ENCODE peak calls at places on chromosomes 6 and 20, in four cellular contexts. One of them, this sample, is unnamed.

GRCh38 chr6:108115598-108116058 is 41.1 kb upstream of the OSTM1 start:
- DNase-seq in aorta: no peak
- DNase-seq in caudate nucleus: no peak
- DNase-seq in pancreas: peak; percentile 40
- DNase-seq in this sample: peak; percentile 54

GRCh38 chr20:50333856-50334255 is 143.2 kb downstream of the CEBPB start:
- DNase-seq in pancreas: no peak
- DNase-seq in caudate nucleus: no peak
- DNase-seq in aorta: no peak
- DNase-seq in this sample: peak; percentile 50

GRCh38 chr20:62437985-62438384 is 10.6 kb upstream of the RBBP8NL start:
- DNase-seq in pancreas: no peak
- DNase-seq in caudate nucleus: no peak
- DNase-seq in aorta: no peak
- DNase-seq in this sample: no peak

GRCh38 chr6:135018961-135019360 is 35.7 kb downstream of the HBS1L start:
- DNase-seq in caudate nucleus: no peak
- DNase-seq in aorta: no peak
- DNase-seq in pancreas: no peak
- DNase-seq in this sample: no peak

GRCh38 chr20:5504061-5504739 is 187.4 kb upstream of the PROKR2 start:
- DNase-seq in caudate nucleus: peak; percentile 70
- DNase-seq in aorta: peak; percentile 71
- DNase-seq in pancreas: peak; percentile 59
- DNase-seq in this sample: peak; percentile 45

GRCh38 chr6:7784706-7785105 is 58.8 kb downstream of the BMP6 start:
- DNase-seq in pancreas: no peak
- DNase-seq in aorta: no peak
- DNase-seq in caudate nucleus: no peak
- DNase-seq in this sample: no peak

GRCh38 chr6:9504191-9504590 is 910.7 kb downstream of the TFAP2A start:
- DNase-seq in caudate nucleus: no peak
- DNase-seq in aorta: no peak
- DNase-seq in pancreas: no peak
- DNase-seq in this sample: no peak

GRCh38 chr6:63802606-63803206 is 167.1 kb downstream of the PHF3 start:
- DNase-seq in pancreas: no peak
- DNase-seq in caudate nucleus: no peak
- DNase-seq in aorta: no peak
- DNase-seq in this sample: no peak

DNA sequence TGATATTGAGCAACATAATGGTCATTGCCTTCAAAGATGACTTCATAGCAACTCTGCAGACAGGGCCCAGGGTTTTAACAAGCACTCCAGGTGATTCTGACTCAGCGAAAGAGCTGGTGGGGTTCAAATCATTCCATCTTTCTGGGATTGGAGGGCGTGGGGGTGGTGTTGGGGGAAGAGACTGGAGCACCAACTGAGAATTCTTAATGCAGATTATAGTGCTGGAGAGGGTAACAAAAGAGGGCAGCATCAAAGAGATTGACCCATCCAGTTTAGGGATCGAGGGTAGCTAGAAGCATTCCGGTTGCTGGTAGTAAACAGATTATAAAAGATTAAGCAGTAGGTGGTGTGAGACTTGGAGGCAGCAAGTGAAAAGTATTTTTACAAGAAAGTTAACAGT is 15.9 kb downstream of the PFDN4 start:
- DNase-seq in caudate nucleus: no peak
- DNase-seq in aorta: no peak
- DNase-seq in pancreas: no peak
- DNase-seq in this sample: no peak
- H3K27ac ChIP-seq in caudate nucleus: no peak overlapping the region
- H3K27ac ChIP-seq in aorta: no peak overlapping the region
- H3K27ac ChIP-seq in pancreas: no peak overlapping the region
- H3K27ac ChIP-seq in this sample: no peak overlapping the region

GRCh38 chr6:163726037-163726695 is 311.6 kb downstream of the QKI start:
- DNase-seq in aorta: no peak
- DNase-seq in caudate nucleus: no peak
- DNase-seq in pancreas: no peak
- DNase-seq in this sample: no peak
- H3K27ac ChIP-seq in aorta: no peak overlapping the region
- H3K27ac ChIP-seq in caudate nucleus: no peak overlapping the region
- H3K27ac ChIP-seq in pancreas: no peak overlapping the region
- H3K27ac ChIP-seq in this sample: no peak overlapping the region

GRCh38 chr6:6783736-6784135 is 195.2 kb downstream of the LY86 start:
- DNase-seq in aorta: no peak
- DNase-seq in pancreas: no peak
- DNase-seq in caudate nucleus: no peak
- DNase-seq in this sample: no peak

GRCh38 chr6:6784514-6785162 is 196.1 kb downstream of the LY86 start:
- DNase-seq in aorta: no peak
- DNase-seq in pancreas: no peak
- DNase-seq in caudate nucleus: no peak
- DNase-seq in this sample: no peak

GRCh38 chr6:6780231-6780630 is 191.7 kb downstream of the LY86 start:
- DNase-seq in caudate nucleus: no peak
- DNase-seq in pancreas: no peak
- DNase-seq in aorta: no peak
- DNase-seq in this sample: no peak

GRCh38 chr6:6781877-6782236 is 193.3 kb downstream of the LY86 start:
- DNase-seq in caudate nucleus: no peak
- DNase-seq in pancreas: no peak
- DNase-seq in aorta: no peak
- DNase-seq in this sample: no peak

DNA sequence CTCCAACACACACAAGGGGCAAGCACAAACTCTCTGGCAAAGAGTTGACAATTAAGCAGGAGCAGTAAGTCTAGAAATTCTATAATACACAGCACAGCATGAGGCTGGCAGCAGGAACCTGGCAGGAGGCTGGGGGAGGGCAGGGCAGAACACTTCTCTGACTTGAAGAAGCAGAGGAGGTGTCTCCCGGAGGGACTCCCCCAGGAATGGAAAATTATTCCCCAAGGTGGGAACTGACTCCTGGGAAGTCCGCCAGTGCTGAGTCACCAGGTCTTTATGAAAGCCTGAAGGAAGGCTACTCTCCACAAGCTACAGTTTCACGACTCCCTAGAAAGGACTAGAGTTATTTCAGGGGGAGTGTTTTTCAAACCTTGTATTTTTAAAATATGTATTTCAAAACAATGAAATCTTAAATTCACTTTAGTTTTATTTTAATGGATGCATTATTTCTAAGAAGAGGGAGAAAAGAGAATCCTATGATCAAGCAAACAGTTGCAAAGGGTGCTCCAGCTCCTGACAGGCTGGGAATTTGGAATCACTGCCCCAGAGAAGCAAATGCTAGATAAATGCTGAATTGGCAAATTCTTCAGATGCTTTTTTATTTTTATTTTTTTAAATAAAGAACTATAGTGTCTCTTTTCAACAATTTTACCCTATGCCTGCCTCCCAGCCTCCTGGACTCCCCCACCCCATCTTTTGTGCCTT is 192.8 kb downstream of the LY86 start:
- DNase-seq in caudate nucleus: no peak
- DNase-seq in aorta: peak; percentile 68
- DNase-seq in pancreas: peak; percentile 60
- DNase-seq in this sample: peak; percentile 68
- H3K27ac ChIP-seq in caudate nucleus: no peak overlapping the region
- H3K27ac ChIP-seq in aorta: no peak overlapping the region
- H3K27ac ChIP-seq in pancreas: no peak overlapping the region
- H3K27ac ChIP-seq in this sample: peak overlapping the region; percentile 33

DNA sequence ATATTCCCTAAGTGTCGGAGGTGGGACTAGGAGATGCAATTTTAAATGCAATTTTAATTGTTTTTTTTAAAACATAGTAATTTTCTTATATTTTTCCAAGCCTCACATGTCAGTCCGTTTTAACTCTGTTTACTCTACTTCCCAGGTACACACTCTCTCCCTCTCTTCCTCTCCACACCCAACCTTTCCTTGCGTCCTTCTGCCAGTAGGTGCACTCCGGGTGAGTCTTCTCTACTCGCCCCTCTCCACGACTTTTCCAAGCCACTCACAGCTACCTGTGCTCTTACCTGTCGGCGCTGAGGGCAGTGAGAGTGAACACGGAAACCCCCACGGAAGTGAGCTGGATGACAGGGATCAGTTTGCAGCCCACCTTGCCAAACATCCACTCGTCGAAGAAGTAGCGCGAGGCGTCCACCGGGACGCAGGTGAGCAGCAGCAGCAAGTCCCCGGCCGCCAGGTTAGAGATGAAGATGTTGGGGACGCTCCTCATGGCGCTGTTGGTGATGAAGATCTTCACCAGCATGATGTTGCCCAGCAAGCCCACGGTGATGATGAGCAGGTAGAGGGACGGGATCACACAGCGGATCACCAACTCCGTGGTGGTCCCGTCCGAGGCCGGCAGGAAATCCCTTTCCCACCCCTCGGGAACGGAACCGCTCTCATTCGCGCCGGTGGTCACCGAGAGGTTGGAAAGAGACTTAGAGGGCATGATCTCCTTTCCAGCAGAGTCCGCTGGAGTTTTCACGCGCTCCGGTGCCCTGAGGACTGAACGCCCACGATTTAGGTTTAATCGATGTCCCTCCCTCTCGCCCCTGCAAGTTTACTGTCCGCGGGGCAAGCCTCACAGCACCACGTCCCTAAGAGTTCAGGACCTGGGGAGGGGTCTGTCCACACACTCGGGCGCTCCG is 44.5 kb upstream of the GJE1 start:
- DNase-seq in aorta: no peak
- DNase-seq in pancreas: no peak
- DNase-seq in caudate nucleus: no peak
- DNase-seq in this sample: no peak
- H3K27ac ChIP-seq in aorta: no peak overlapping the region
- H3K27ac ChIP-seq in pancreas: no peak overlapping the region
- H3K27ac ChIP-seq in caudate nucleus: no peak overlapping the region
- H3K27ac ChIP-seq in this sample: no peak overlapping the region

DNA sequence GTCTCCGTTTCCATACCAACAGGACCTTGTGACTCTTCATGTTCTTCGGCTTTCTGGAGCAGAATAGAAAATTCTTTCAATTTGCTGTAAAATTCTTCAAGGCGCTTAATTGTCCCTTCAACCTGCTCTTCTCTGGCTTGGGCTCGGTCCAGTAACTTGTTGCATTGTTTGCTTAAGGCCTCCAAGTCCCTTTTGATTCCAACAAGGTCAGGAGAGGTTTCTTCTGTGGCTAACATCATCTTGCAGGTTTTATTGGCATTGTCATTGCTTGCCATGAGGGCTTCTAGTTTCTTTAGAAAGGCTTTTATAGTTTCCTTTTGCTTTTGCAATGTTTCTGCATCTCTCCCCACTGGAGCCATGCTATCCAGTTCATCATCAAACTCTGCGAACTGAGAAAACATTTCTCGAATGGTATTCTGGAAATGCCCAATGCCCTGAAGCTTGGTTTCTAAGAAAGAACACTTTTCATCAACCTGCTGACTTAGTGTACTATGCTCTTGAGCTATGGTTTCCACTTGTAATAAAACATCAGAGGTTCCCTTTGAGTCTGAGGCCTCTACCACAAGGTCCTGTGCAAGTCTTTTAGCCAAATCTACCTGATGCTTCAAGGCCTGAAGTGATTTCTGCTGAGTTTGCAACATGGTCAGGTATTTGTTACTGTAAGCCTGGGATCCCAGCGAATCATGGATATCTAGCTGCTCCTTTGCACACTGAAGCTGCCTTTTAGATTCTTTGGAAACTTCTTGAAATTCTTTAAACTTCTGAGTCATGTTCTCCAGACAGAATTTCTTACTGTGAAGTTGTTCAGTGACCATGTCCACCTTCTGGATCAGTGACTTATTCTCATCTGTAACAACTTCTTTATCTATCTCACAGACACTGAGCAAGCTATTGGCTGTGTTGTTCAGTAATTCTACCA is 90.2 kb downstream of the DST start:
- DNase-seq in aorta: no peak
- DNase-seq in pancreas: no peak
- DNase-seq in caudate nucleus: no peak
- DNase-seq in this sample: no peak
- H3K27ac ChIP-seq in aorta: peak overlapping the region; percentile 28
- H3K27ac ChIP-seq in pancreas: no peak overlapping the region
- H3K27ac ChIP-seq in caudate nucleus: peak overlapping the region; percentile 11
- H3K27ac ChIP-seq in this sample: no peak overlapping the region

DNA sequence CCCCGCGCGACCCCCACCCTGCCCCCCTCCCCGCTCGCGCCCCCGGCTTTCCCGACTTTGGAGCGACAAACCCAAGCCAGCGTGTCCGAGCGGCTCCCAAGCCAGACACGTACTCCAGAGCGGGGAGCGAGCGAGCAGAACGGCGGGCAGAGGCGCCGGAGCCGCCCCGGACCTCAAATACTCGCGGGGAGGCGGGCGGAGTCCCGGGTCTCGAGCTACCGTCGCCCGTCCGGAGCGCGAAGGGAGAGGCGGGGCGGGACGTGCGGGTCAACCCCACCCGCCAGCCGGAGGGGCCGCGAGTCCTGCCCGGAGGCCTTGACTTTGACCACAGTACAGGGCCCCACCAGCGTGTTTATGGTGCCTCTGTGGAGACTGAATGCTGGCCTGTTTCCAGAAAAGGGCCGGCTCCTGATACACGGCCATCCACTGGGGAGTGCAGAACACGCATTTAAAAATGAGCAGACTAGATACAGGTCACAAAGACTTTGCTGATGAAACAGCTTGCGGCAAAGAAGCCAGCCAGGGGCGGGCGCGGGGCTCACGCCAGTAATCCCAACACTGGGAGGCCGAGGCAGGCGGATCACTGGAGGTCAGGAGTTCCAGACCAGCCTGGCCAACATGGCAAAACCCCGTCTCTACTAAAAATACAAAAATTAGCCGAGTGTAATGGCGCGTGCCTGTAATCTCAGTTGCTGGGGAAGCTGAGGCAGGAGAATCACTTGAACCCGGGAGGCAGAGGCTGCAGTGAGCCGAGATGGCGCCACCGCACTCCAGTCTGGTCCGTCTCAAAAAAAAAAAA is at the start of gene SERPINB6:
- DNase-seq in aorta: peak; percentile 87
- DNase-seq in pancreas: peak; percentile 82
- DNase-seq in caudate nucleus: peak; percentile 80
- DNase-seq in this sample: peak; percentile 89
- H3K27ac ChIP-seq in aorta: peak within 1 kb of the TSS; percentile 79
- H3K27ac ChIP-seq in pancreas: peak within 1 kb of the TSS; percentile 97
- H3K27ac ChIP-seq in caudate nucleus: peak within 1 kb of the TSS; percentile 94
- H3K27ac ChIP-seq in this sample: peak within 1 kb of the TSS; percentile 99

GRCh38 chr6:133621751-133622150 is 267.2 kb upstream of the TCF21 start:
- DNase-seq in aorta: no peak
- DNase-seq in pancreas: no peak
- DNase-seq in caudate nucleus: no peak
- DNase-seq in this sample: no peak

GRCh38 chr6:133623065-133623464 is 265.8 kb upstream of the TCF21 start:
- DNase-seq in pancreas: no peak
- DNase-seq in caudate nucleus: no peak
- DNase-seq in aorta: no peak
- DNase-seq in this sample: peak; percentile 49

GRCh38 chr6:133623621-133624020 is 265.3 kb upstream of the TCF21 start:
- DNase-seq in caudate nucleus: no peak
- DNase-seq in aorta: no peak
- DNase-seq in pancreas: no peak
- DNase-seq in this sample: no peak
- H3K27ac ChIP-seq in caudate nucleus: no peak overlapping the region
- H3K27ac ChIP-seq in aorta: no peak overlapping the region
- H3K27ac ChIP-seq in pancreas: no peak overlapping the region
- H3K27ac ChIP-seq in this sample: no peak overlapping the region

GRCh38 chr6:41199427-41200246 is 1.3 kb downstream of the TREML2 start:
- DNase-seq in aorta: no peak
- DNase-seq in pancreas: no peak
- DNase-seq in caudate nucleus: no peak
- DNase-seq in this sample: no peak
- H3K27ac ChIP-seq in aorta: no peak overlapping the region
- H3K27ac ChIP-seq in pancreas: no peak overlapping the region
- H3K27ac ChIP-seq in caudate nucleus: no peak overlapping the region
- H3K27ac ChIP-seq in this sample: no peak overlapping the region

This sample was measured in ovary.